ENCODE peak calls at places on chromosomes 3 and 15, in eight cellular contexts. P is activated naive CD8-positive, alpha-beta T cell treated with anti-CD3 and anti-CD28 coated beads, Interleukin-2, amount 10 ng/mL, durations not matched to agents 7 days and 5 days; Q is activated T-helper 1 cell treated with anti-CD3 and anti-CD28 coated beads, Interleukin-2, amount 50 U/mL, for 16 hours; U is neural crest cell; I is OCI-M1; C is amygdala; F is foreskin fibroblast; B is T-helper 1 cell. E is an unnamed sample.

GRCh38 chr3:45626096-45626887 is 31.7 kb downstream of the LIMD1 start:
- DNase-seq in P (no peak), Q (no peak), U (no peak), I (no peak), C (no peak), F (no peak), B (no peak), E (no peak)

GRCh38 chr3:42689421-42690014 is 4.2 kb downstream of the KLHL40 start:
- DNase-seq in P (no peak), Q (no peak), U (no peak), I (no peak), C (no peak), F (no peak), B (no peak), E (no peak)

GRCh38 chr3:170759511-170760173 is 110.4 kb downstream of the RPL22L1 start:
- DNase-seq in P (no peak), Q (no peak), U (no peak), I (no peak), C (no peak), F (no peak), B (no peak), E (no peak)

GRCh38 chr3:15903776-15904720 is 106.3 kb upstream of the ANKRD28 start:
- DNase-seq in P (no peak), Q (no peak), U (no peak), I (no peak), C (no peak), F (peak; percentile 25), B (no peak), E (no peak)

GRCh38 chr15:57503051-57503702 is 88.5 kb upstream of the MYZAP start:
- DNase-seq in P (no peak), Q (no peak), U (no peak), I (no peak), C (no peak), F (no peak), B (no peak), E (no peak)

GRCh38 chr3:186589115-186589514 is 18.6 kb downstream of the DNAJB11 start:
- DNase-seq in P (no peak), Q (no peak), U (no peak), I (peak; percentile 22), C (no peak), F (peak; percentile 72), B (no peak), E (no peak)

GRCh38 chr3:41715376-41715775 is 246.5 kb downstream of the ULK4 start:
- DNase-seq in P (no peak), Q (no peak), U (no peak), I (no peak), C (no peak), F (no peak), B (no peak), E (no peak)

GRCh38 chr3:148643389-148643840 is 54.3 kb upstream of the AGTR1 start:
- DNase-seq in P (no peak), Q (no peak), U (no peak), I (peak; percentile 26), C (no peak), F (peak; percentile 62), B (no peak), E (no peak)

GRCh38 chr3:77873599-77873998 is 833.7 kb downstream of the ROBO2 start:
- DNase-seq in P (no peak), Q (no peak), U (no peak), I (no peak), C (no peak), F (no peak), B (no peak), E (no peak)

GRCh38 chr3:30836141-30836540 is 58.3 kb downstream of the GADL1 start:
- DNase-seq in P (no peak), Q (no peak), U (no peak), I (no peak), C (no peak), F (no peak), B (no peak), E (no peak)

GRCh38 chr15:57323806-57324589 is 52.3 kb upstream of the CGNL1 start:
- DNase-seq in P (no peak), Q (no peak), U (no peak), I (peak; percentile 93), C (no peak), F (peak; percentile 23), B (no peak), E (no peak)

E was measured in NCI-H1092 treated with DMSO at 0.1 percent for 48 hours.